ENCODE peak calls at places on chromosomes 13 and 19, in seven cellular contexts. C is HCT116, L is K562, A is GM12878, V is H1, I is SK-N-SH, N is HepG2. E is an unnamed sample.
A peak's percentile ranks its signal among the peaks of the same experiment; 100 is the strongest.

GRCh38 chr13:21071015-21071414 is 9.6 kb upstream of the LATS2 start:
- DNase-seq in L (no peak), V (no peak), C (no peak), A (no peak), N (no peak), I (no peak), E (no peak)

GRCh38 chr13:32254916-32255743 is 60.0 kb downstream of the ZAR1L start:
- DNase-seq in C (no peak), N (peak; percentile 58), L (no peak), V (no peak), A (no peak), I (no peak), E (no peak)

GRCh38 chr13:50708461-50708860 is 135.0 kb downstream of the DLEU7 start:
- DNase-seq in N (no peak), V (no peak), L (no peak), I (no peak), A (no peak), C (no peak), E (no peak)

GRCh38 chr13:22940090-22940710 is 240.6 kb upstream of the SGCG start:
- DNase-seq in C (no peak), V (no peak), N (no peak), L (no peak), A (no peak), I (no peak), E (no peak)

GRCh38 chr13:66933527-66933926 is 296.6 kb downstream of the PCDH9 start:
- DNase-seq in V (no peak), A (no peak), L (no peak), N (no peak), C (no peak), I (no peak), E (no peak)

GRCh38 chr13:89726690-89727435 is 1620.6 kb upstream of the MIR17HG start:
- DNase-seq in C (no peak), L (no peak), I (no peak), A (no peak), N (no peak), V (no peak), E (no peak)

GRCh38 chr19:29964171-29964570 is 22.1 kb downstream of the URI1 start:
- DNase-seq in I (no peak), N (no peak), A (no peak), L (no peak), C (no peak), V (no peak), E (no peak)

GRCh38 chr13:46721054-46721453 is 75.9 kb downstream of the ESD start:
- DNase-seq in N (peak; percentile 33), I (peak; percentile 53), C (peak; percentile 15), L (peak; percentile 50), A (no peak), V (no peak), E (no peak)

GRCh38 chr13:99256709-99257108 is 1.5 kb downstream of the GPR18 start:
- DNase-seq in N (no peak), V (no peak), L (no peak), C (no peak), I (no peak), A (no peak), E (no peak)

GRCh38 chr19:37928527-37929286 is 21.7 kb downstream of the SIPA1L3 start:
- DNase-seq in L (no peak), A (peak; percentile 90), V (no peak), C (no peak), N (no peak), I (no peak), E (no peak)

GRCh38 chr13:33721719-33722118 is 96.2 kb upstream of the RFC3 start:
- DNase-seq in V (no peak), L (no peak), N (no peak), C (no peak), I (no peak), A (no peak), E (no peak)

GRCh38 chr13:80251403-80251802 is 89.5 kb downstream of the SPRY2 start:
- DNase-seq in A (no peak), N (no peak), C (no peak), L (peak; percentile 7), V (no peak), I (no peak), E (peak; percentile 59)

DNA sequence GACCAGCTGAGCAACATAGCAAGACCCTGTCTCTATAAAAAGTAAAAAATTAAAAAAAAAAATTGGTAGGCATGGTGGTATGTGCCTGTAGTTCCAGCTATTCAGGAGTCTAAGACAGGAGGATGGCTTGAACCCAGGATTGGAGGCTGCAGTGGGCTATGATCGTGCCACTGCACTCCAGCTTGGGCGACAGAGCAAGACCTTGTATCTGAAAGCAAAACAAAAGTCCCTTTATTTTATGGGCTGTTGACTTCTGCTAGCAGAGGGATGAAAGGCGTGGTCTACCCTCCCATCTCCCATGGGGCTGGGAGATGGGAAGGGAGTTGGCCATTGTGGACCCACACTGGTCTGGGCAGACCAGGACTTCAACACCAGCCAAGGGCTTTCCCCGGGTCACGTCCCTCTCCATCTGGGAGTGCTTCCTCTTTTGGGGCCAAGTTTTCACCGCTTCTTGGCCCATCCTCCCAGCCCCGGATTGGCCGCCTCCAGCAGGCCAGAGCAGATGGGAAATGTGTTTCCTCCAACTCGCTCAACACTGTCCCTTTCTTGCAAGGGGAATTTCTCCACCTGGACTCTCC is 2.2 kb upstream of the TNFSF9 start:
- DNase-seq in N (peak; percentile 60), V (no peak), L (peak; percentile 74), C (no peak), A (no peak), I (no peak), E (no peak)
- TF ChIP-seq JUND in N (no peak), V (no peak), L (no peak), C (no peak), A (no peak), I (no peak), E (no peak)

GRCh38 chr19:12783226-12783848 is 7.9 kb upstream of the JUNB start:
- DNase-seq in N (no peak), L (peak; percentile 37), A (no peak), V (no peak), I (no peak), C (no peak), E (no peak)

GRCh38 chr19:12783849-12784393 is 7.4 kb upstream of the JUNB start:
- DNase-seq in L (peak; percentile 68), A (no peak), V (no peak), N (peak; percentile 45), C (no peak), I (no peak), E (no peak)

GRCh38 chr19:12784394-12784870 is 6.9 kb upstream of the JUNB start:
- DNase-seq in V (no peak), A (no peak), N (no peak), L (peak; percentile 91), I (no peak), C (no peak), E (no peak)

GRCh38 chr19:12782174-12782423 is 6.7 kb upstream of the HOOK2 start:
- DNase-seq in N (no peak), V (no peak), C (no peak), I (no peak), A (no peak), L (no peak), E (no peak)

DNA sequence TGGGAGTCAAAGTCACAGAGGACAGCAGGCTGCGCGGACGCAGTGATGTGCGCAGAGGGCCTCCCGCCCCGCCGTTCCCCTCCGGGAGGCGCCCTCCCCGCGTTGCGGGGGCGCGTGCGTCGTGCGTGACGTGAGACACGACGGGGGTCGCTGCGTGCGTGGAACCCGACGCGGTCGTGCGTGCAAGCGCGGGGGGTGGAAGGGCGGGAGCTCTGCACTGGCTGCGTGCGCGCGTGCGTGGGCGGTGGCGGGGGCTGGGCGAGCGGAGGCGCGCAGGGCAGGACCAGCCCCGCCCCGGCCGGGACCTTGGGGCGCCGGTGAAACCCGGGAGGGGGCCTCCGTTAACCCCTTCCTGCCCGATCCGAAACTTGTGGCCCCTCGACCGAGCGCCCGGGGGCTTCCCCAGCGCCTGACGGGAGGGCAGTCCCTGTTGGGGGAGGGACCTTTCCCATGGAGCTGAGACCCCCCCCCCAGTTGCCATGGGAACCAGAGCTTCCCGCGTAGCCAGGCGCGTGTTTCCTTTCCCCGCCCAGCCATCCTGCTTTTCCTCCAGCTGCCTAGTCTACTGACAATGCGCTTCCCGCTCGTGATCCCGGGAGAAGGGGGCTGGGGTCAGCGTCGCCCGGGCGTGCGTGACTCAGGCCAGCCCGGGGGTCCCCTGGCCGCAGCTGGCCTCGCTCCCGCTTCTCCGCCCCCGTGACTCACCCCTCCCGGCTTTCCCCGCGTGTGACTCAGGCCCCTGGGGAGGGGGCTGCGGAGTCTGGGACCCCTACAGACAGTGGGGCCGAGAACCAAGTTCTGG is 7.3 kb upstream of the HOOK2 start:
- DNase-seq in C (no peak), I (peak; percentile 90), L (peak; percentile 89), N (no peak), V (peak; percentile 75), A (no peak), E (no peak)
- TF ChIP-seq JUND in C (no peak), I (no peak), L (no peak), N (no peak), V (no peak), A (peak; percentile 11), E (no peak)

GRCh38 chr13:97528518-97528917 is 94.5 kb downstream of the RAP2A start:
- DNase-seq in V (no peak), C (no peak), A (no peak), L (no peak), N (no peak), I (no peak), E (no peak)
- TF ChIP-seq JUND in V (no peak), C (no peak), A (no peak), L (no peak), N (no peak), I (no peak), E (no peak)

GRCh38 chr19:14968247-14968646 is 11.4 kb downstream of the SLC1A6 start:
- DNase-seq in N (no peak), L (no peak), A (no peak), I (no peak), C (no peak), V (no peak), E (no peak)

GRCh38 chr19:14972676-14973075 is 7.0 kb downstream of the SLC1A6 start:
- DNase-seq in A (no peak), C (no peak), I (peak; percentile 27), L (peak; percentile 15), N (no peak), V (no peak), E (no peak)

GRCh38 chr19:14977128-14977527 is 2.5 kb downstream of the SLC1A6 start:
- DNase-seq in V (no peak), C (no peak), A (no peak), N (no peak), I (no peak), L (no peak), E (no peak)

GRCh38 chr19:14974488-14974887 is 5.2 kb downstream of the SLC1A6 start:
- DNase-seq in N (no peak), C (no peak), A (no peak), V (no peak), I (no peak), L (no peak), E (no peak)

GRCh38 chr19:14971474-14971873 is 8.2 kb downstream of the SLC1A6 start:
- DNase-seq in A (no peak), I (no peak), N (no peak), V (no peak), L (no peak), C (no peak), E (no peak)
- TF ChIP-seq JUND in A (no peak), I (no peak), N (no peak), V (no peak), L (no peak), C (no peak), E (no peak)